ENCODE peak calls at places on chromosomes 3 and 15, in four cellular contexts. J is HFF-Myc, M is fibroblast of pulmonary artery, G is ovary. N is an unnamed sample.

GRCh38 chr3:56864090-56864489 is 62.3 kb upstream of the ARHGEF3 start:
- DNase-seq in G (no peak), M (no peak), J (no peak), N (no peak)

GRCh38 chr3:96813820-96814580 is 394 bp upstream of the EPHA6 start:
- DNase-seq in J (no peak), M (peak; percentile 44), G (peak; percentile 70), N (peak; percentile 22)

GRCh38 chr3:116770815-116771450 is 61.4 kb downstream of the TUSC7 start:
- DNase-seq in J (peak; percentile 71), G (peak; percentile 44), M (peak; percentile 85), N (peak; percentile 88)

GRCh38 chr3:116863842-116864626 is 154.5 kb downstream of the TUSC7 start:
- DNase-seq in M (peak; percentile 65), J (peak; percentile 2), G (no peak), N (peak; percentile 37)

GRCh38 chr3:173066044-173066679 is 74.9 kb downstream of the SPATA16 start:
- DNase-seq in M (peak; percentile 81), J (peak; percentile 24), G (no peak), N (peak; percentile 69)

GRCh38 chr15:97966924-97967620 is 6.6 kb downstream of the ARRDC4 start:
- DNase-seq in J (peak; percentile 53), M (no peak), G (no peak), N (peak; percentile 16)

GRCh38 chr3:187935623-187936156 is 190.4 kb upstream of the BCL6 start:
- DNase-seq in J (no peak), G (no peak), M (no peak), N (no peak)

GRCh38 chr15:68595761-68596160 is 17.0 kb downstream of the CORO2B start:
- DNase-seq in G (no peak), M (no peak), J (no peak), N (no peak)

GRCh38 chr3:149221783-149222517 is at the start of gene CP:
- DNase-seq in J (no peak), G (no peak), M (no peak), N (no peak)

GRCh38 chr3:117306299-117306698 is 596.7 kb downstream of the TUSC7 start:
- DNase-seq in M (no peak), J (no peak), G (no peak), N (no peak)

GRCh38 chr15:74417230-74417629 is 16.5 kb downstream of the SEMA7A start:
- DNase-seq in G (no peak), J (peak; percentile 59), M (peak; percentile 61), N (peak; percentile 89)

GRCh38 chr15:57283774-57284508 is 92.4 kb upstream of the CGNL1 start:
- DNase-seq in G (no peak), M (peak; percentile 64), J (no peak), N (no peak)

GRCh38 chr3:110314512-110315114 is 757.0 kb upstream of the NECTIN3 start:
- DNase-seq in J (peak; percentile 14), M (peak; percentile 71), G (peak; percentile 53), N (peak; percentile 26)

GRCh38 chr3:116139607-116140006 is 305.7 kb downstream of the LSAMP start:
- DNase-seq in J (no peak), M (peak; percentile 4), G (no peak), N (no peak)

GRCh38 chr3:32414527-32415202 is 23.0 kb downstream of the CMTM7 start:
- DNase-seq in M (peak; percentile 94), J (no peak), G (no peak), N (no peak)

GRCh38 chr15:82531496-82532382 is 8.5 kb downstream of the RPS17 start:
- DNase-seq in G (no peak), M (no peak), J (no peak), N (no peak)

GRCh38 chr15:73838795-73839565 is 34.4 kb upstream of the TBC1D21 start:
- DNase-seq in M (peak; percentile 13), J (no peak), G (peak; percentile 26), N (peak; percentile 6)

GRCh38 chr3:127044996-127045395 is 62.1 kb downstream of the PLXNA1 start:
- DNase-seq in G (no peak), J (no peak), M (no peak), N (no peak)

GRCh38 chr3:47022540-47023161 is 43.2 kb downstream of the NBEAL2 start:
- DNase-seq in G (peak; percentile 27), M (peak; percentile 24), J (no peak), N (no peak)

GRCh38 chr3:153680526-153680925 is 440.7 kb upstream of the ARHGEF26 start:
- DNase-seq in M (no peak), G (no peak), J (no peak), N (no peak)

GRCh38 chr3:11096266-11097135 is 57.8 kb upstream of the HRH1 start:
- DNase-seq in M (peak; percentile 93), J (peak; percentile 63), G (peak; percentile 86), N (peak; percentile 89)

GRCh38 chr3:23078735-23079134 is 124.4 kb upstream of the UBE2E2 start:
- DNase-seq in G (no peak), J (no peak), M (no peak), N (no peak)

GRCh38 chr15:64045774-64046346 is 425 bp downstream of the DAPK2 start:
- DNase-seq in J (no peak), G (no peak), M (no peak), N (no peak)

GRCh38 chr3:136512391-136512790 is 239.8 kb downstream of the STAG1 start:
- DNase-seq in J (no peak), G (no peak), M (peak; percentile 2), N (peak; percentile 60)

GRCh38 chr3:9501226-9501625 is 52.4 kb downstream of the LHFPL4 start:
- DNase-seq in J (no peak), G (no peak), M (no peak), N (no peak)

GRCh38 chr15:91824256-91824655 is 29.3 kb upstream of the SLCO3A1 start:
- DNase-seq in J (no peak), G (no peak), M (peak; percentile 2), N (no peak)

GRCh38 chr3:105853801-105854432 is 14.9 kb downstream of the CBLB start:
- DNase-seq in J (no peak), G (no peak), M (no peak), N (no peak)

DNA sequence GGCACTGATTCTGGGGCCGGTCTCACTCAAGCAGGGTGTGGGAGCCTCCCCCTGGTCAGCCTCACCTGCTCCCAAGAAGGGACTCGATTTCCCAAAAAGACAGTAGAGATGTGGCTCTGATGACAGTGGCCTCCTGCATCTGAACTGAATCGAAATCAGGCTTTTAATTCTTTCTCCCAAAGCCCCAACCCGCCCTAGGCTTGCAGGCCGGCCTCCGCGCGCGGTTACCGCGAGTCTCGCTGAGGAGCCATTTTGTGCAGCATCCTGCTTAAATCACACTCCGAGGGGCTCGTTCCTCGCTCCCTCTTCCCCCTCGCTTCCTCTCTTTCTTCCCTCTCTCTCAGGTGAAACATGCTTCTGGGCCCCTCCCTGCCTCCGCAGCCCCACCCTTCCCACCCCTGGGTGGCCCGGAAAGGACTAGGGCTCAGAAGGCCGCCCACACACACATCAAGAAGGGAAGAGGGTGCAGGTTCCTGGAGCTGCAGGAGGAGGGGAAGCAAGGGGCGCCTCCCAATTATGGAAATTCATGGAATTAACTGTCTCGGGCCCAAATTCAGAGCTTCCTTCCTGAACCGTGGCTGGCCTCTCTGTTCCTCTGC is 30.9 kb upstream of the POLG start:
- DNase-seq in J (no peak), G (no peak), M (no peak), N (no peak)
- TF ChIP-seq CTCF in J (no peak), G (no peak), M (no peak), N (no peak)

GRCh38 chr3:50264389-50264963 is 4.5 kb upstream of the SEMA3B start:
- DNase-seq in G (peak; percentile 93), J (peak; percentile 65), M (peak; percentile 86), N (peak; percentile 84)
- H3K4me3 ChIP-seq in G (no peak overlapping the region), J (no peak overlapping the region), M (no peak overlapping the region), N (no peak overlapping the region)

GRCh38 chr15:70859322-70859908 is 5.5 kb upstream of the LARP6 start:
- DNase-seq in G (no peak), J (no peak), M (no peak), N (peak; percentile 50)
- TF ChIP-seq CTCF in G (no peak), J (no peak), M (no peak), N (no peak)

GRCh38 chr3:177358968-177359600 is 161.8 kb upstream of the TBL1XR1 start:
- DNase-seq in G (peak; percentile 41), M (peak; percentile 14), J (no peak), N (no peak)
- H3K4me3 ChIP-seq in G (peak overlapping the region; percentile 23), M (no peak overlapping the region), J (peak overlapping the region; percentile 22), N (peak overlapping the region; percentile 2)

DNA sequence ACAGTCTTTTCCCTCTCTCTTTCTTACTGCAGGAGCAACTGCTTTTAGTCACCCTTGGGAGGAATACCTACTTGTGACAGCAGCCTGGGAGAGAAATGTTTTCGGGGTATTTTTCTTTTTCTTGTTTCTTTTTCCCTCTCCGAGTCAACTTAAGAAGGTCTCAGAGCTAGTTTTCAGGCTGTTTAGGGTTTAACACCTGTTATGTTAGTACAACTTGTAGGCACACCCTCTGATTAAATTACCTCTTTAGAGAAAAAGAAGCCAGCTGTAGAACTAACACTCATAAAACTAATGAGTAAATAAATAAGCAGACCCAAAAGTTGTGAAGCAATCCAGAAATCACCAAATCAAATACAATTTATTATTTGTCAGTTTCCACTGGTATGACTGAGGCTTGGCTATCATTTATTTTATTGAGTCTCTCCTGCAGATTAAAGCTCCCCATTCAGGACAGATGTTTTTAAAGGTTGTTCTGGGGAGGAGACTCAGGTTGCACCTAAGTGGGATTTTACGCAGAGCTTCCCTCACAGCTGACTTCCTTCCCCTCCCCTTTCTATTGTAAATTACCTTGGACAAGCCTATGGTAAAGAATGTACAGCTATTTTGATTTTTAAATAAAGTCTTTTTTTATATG is 112.5 kb downstream of the FOXB1 start:
- DNase-seq in M (no peak), J (no peak), G (no peak), N (no peak)
- TF ChIP-seq CTCF in M (no peak), J (no peak), G (no peak), N (no peak)

DNA sequence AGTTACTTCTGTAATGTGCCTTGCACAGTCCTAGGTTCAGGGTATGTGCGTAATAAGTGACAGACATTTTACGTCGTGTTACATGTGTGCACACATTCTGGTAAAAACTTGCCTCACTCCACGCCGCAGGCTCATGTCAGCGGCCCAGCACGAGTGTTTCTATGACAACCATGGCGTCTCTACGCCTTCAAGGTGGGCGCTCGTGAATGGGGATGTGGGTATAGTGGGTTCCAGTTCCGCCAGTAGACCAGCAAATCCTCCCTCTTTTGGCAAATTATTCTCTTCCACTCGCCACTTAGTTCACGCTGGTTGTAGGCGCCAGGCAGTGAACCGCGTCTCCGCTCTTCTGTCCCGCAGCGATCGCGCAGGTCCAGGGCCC is 40.3 kb downstream of the CHST14 start:
- DNase-seq in J (no peak), M (no peak), G (peak; percentile 45), N (no peak)
- H3K4me3 ChIP-seq in J (peak overlapping the region; percentile 30), M (peak overlapping the region; percentile 53), G (peak overlapping the region; percentile 52), N (peak overlapping the region; percentile 56)

GRCh38 chr15:101016581-101016980 is 97.4 kb downstream of the LRRK1 start:
- DNase-seq in G (no peak), M (no peak), J (no peak), N (no peak)

GRCh38 chr15:101019351-101019750 is 100.2 kb downstream of the LRRK1 start:
- DNase-seq in J (no peak), M (no peak), G (no peak), N (no peak)

GRCh38 chr15:101014921-101015841 is 96.0 kb downstream of the LRRK1 start:
- DNase-seq in G (peak; percentile 84), J (peak; percentile 26), M (peak; percentile 82), N (peak; percentile 40)

GRCh38 chr15:101017935-101018849 is 99.0 kb downstream of the LRRK1 start:
- DNase-seq in G (no peak), M (peak; percentile 94), J (no peak), N (no peak)

GRCh38 chr15:101017041-101017754 is 98.0 kb downstream of the LRRK1 start:
- DNase-seq in M (no peak), G (no peak), J (no peak), N (no peak)
- TF ChIP-seq CTCF in M (no peak), G (no peak), J (peak; percentile 27), N (no peak)